ENCODE peak calls at places on chromosomes 7 and 10, in six cellular contexts. One of them, this sample, is unnamed.

GRCh38 chr10:73586583-73586984 is 4.6 kb downstream of the USP54 start:
- DNase-seq in activated naive CD8-positive, alpha-beta T cell treated with anti-CD3 and anti-CD28 coated beads, Interleukin-2, amount 50 U/mL, for 24 hours: no peak
- DNase-seq in uterus: peak
- DNase-seq in fibroblast of the conjunctiva: peak
- DNase-seq in Karpas-422: no peak
- DNase-seq in NCI-H1105: no peak
- DNase-seq in this sample: no peak

GRCh38 chr10:4678023-4678950 is 147.7 kb upstream of the AKR1E2 start:
- DNase-seq in Karpas-422: no peak
- DNase-seq in uterus: peak
- DNase-seq in fibroblast of the conjunctiva: peak
- DNase-seq in activated naive CD8-positive, alpha-beta T cell treated with anti-CD3 and anti-CD28 coated beads, Interleukin-2, amount 50 U/mL, for 24 hours: no peak
- DNase-seq in NCI-H1105: no peak
- DNase-seq in this sample: no peak

GRCh38 chr7:42236266-42237161 is 495 bp downstream of the GLI3 start:
- DNase-seq in Karpas-422: no peak
- DNase-seq in NCI-H1105: no peak
- DNase-seq in activated naive CD8-positive, alpha-beta T cell treated with anti-CD3 and anti-CD28 coated beads, Interleukin-2, amount 50 U/mL, for 24 hours: peak
- DNase-seq in uterus: peak
- DNase-seq in fibroblast of the conjunctiva: peak
- DNase-seq in this sample: no peak

GRCh38 chr7:3453398-3453797 is 152.3 kb downstream of the SDK1 start:
- DNase-seq in activated naive CD8-positive, alpha-beta T cell treated with anti-CD3 and anti-CD28 coated beads, Interleukin-2, amount 50 U/mL, for 24 hours: no peak
- DNase-seq in Karpas-422: no peak
- DNase-seq in fibroblast of the conjunctiva: no peak
- DNase-seq in uterus: no peak
- DNase-seq in NCI-H1105: no peak
- DNase-seq in this sample: no peak

GRCh38 chr7:154827007-154827406 is 175.9 kb downstream of the PAXIP1 start:
- DNase-seq in NCI-H1105: no peak
- DNase-seq in fibroblast of the conjunctiva: no peak
- DNase-seq in activated naive CD8-positive, alpha-beta T cell treated with anti-CD3 and anti-CD28 coated beads, Interleukin-2, amount 50 U/mL, for 24 hours: no peak
- DNase-seq in uterus: no peak
- DNase-seq in Karpas-422: no peak
- DNase-seq in this sample: no peak

GRCh38 chr10:110077436-110078120 is 69.8 kb downstream of the ADD3 start:
- DNase-seq in fibroblast of the conjunctiva: no peak
- DNase-seq in uterus: no peak
- DNase-seq in activated naive CD8-positive, alpha-beta T cell treated with anti-CD3 and anti-CD28 coated beads, Interleukin-2, amount 50 U/mL, for 24 hours: no peak
- DNase-seq in NCI-H1105: no peak
- DNase-seq in Karpas-422: no peak
- DNase-seq in this sample: no peak

GRCh38 chr10:9302142-9302746 is 1247.8 kb downstream of the GATA3 start:
- DNase-seq in activated naive CD8-positive, alpha-beta T cell treated with anti-CD3 and anti-CD28 coated beads, Interleukin-2, amount 50 U/mL, for 24 hours: peak
- DNase-seq in Karpas-422: peak
- DNase-seq in NCI-H1105: peak
- DNase-seq in uterus: no peak
- DNase-seq in fibroblast of the conjunctiva: peak
- DNase-seq in this sample: peak

GRCh38 chr7:135673360-135673706 is 11.0 kb downstream of the STMP1 start:
- DNase-seq in Karpas-422: no peak
- DNase-seq in activated naive CD8-positive, alpha-beta T cell treated with anti-CD3 and anti-CD28 coated beads, Interleukin-2, amount 50 U/mL, for 24 hours: no peak
- DNase-seq in fibroblast of the conjunctiva: no peak
- DNase-seq in uterus: no peak
- DNase-seq in NCI-H1105: no peak
- DNase-seq in this sample: no peak

GRCh38 chr10:50805981-50806622 is 66.4 kb downstream of the ASAH2B start:
- DNase-seq in fibroblast of the conjunctiva: no peak
- DNase-seq in uterus: no peak
- DNase-seq in Karpas-422: no peak
- DNase-seq in NCI-H1105: no peak
- DNase-seq in activated naive CD8-positive, alpha-beta T cell treated with anti-CD3 and anti-CD28 coated beads, Interleukin-2, amount 50 U/mL, for 24 hours: no peak
- DNase-seq in this sample: no peak

GRCh38 chr10:103442031-103442461 is 10.1 kb downstream of the CALHM2 start:
- DNase-seq in fibroblast of the conjunctiva: no peak
- DNase-seq in activated naive CD8-positive, alpha-beta T cell treated with anti-CD3 and anti-CD28 coated beads, Interleukin-2, amount 50 U/mL, for 24 hours: no peak
- DNase-seq in Karpas-422: no peak
- DNase-seq in NCI-H1105: no peak
- DNase-seq in uterus: peak
- DNase-seq in this sample: no peak

GRCh38 chr7:100829150-100829716 is 1.9 kb upstream of the EPHB4 start:
- DNase-seq in NCI-H1105: no peak
- DNase-seq in Karpas-422: no peak
- DNase-seq in fibroblast of the conjunctiva: no peak
- DNase-seq in uterus: peak
- DNase-seq in activated naive CD8-positive, alpha-beta T cell treated with anti-CD3 and anti-CD28 coated beads, Interleukin-2, amount 50 U/mL, for 24 hours: no peak
- DNase-seq in this sample: no peak

GRCh38 chr7:116271161-116271979 is 61.0 kb downstream of the TES start:
- DNase-seq in uterus: no peak
- DNase-seq in fibroblast of the conjunctiva: peak
- DNase-seq in activated naive CD8-positive, alpha-beta T cell treated with anti-CD3 and anti-CD28 coated beads, Interleukin-2, amount 50 U/mL, for 24 hours: no peak
- DNase-seq in Karpas-422: no peak
- DNase-seq in NCI-H1105: no peak
- DNase-seq in this sample: no peak

GRCh38 chr7:38681882-38682281 is 50.7 kb upstream of the AMPH start:
- DNase-seq in fibroblast of the conjunctiva: peak
- DNase-seq in activated naive CD8-positive, alpha-beta T cell treated with anti-CD3 and anti-CD28 coated beads, Interleukin-2, amount 50 U/mL, for 24 hours: no peak
- DNase-seq in NCI-H1105: no peak
- DNase-seq in uterus: no peak
- DNase-seq in Karpas-422: no peak
- DNase-seq in this sample: no peak

GRCh38 chr7:42155836-42156540 is 81.0 kb downstream of the GLI3 start:
- DNase-seq in NCI-H1105: no peak
- DNase-seq in activated naive CD8-positive, alpha-beta T cell treated with anti-CD3 and anti-CD28 coated beads, Interleukin-2, amount 50 U/mL, for 24 hours: no peak
- DNase-seq in uterus: no peak
- DNase-seq in fibroblast of the conjunctiva: no peak
- DNase-seq in Karpas-422: no peak
- DNase-seq in this sample: no peak

GRCh38 chr7:51154201-51154600 is 162.4 kb downstream of the COBL start:
- DNase-seq in Karpas-422: no peak
- DNase-seq in fibroblast of the conjunctiva: no peak
- DNase-seq in NCI-H1105: no peak
- DNase-seq in activated naive CD8-positive, alpha-beta T cell treated with anti-CD3 and anti-CD28 coated beads, Interleukin-2, amount 50 U/mL, for 24 hours: no peak
- DNase-seq in uterus: no peak
- DNase-seq in this sample: no peak

GRCh38 chr10:113538131-113538530 is 14.7 kb upstream of the HABP2 start:
- DNase-seq in Karpas-422: no peak
- DNase-seq in activated naive CD8-positive, alpha-beta T cell treated with anti-CD3 and anti-CD28 coated beads, Interleukin-2, amount 50 U/mL, for 24 hours: no peak
- DNase-seq in uterus: no peak
- DNase-seq in NCI-H1105: no peak
- DNase-seq in fibroblast of the conjunctiva: no peak
- DNase-seq in this sample: no peak

GRCh38 chr10:100065084-100065660 is 16.5 kb downstream of the CPN1 start:
- DNase-seq in Karpas-422: no peak
- DNase-seq in fibroblast of the conjunctiva: no peak
- DNase-seq in activated naive CD8-positive, alpha-beta T cell treated with anti-CD3 and anti-CD28 coated beads, Interleukin-2, amount 50 U/mL, for 24 hours: no peak
- DNase-seq in NCI-H1105: no peak
- DNase-seq in uterus: no peak
- DNase-seq in this sample: no peak

GRCh38 chr7:148939128-148939747 is 55.1 kb upstream of the EZH2 start:
- DNase-seq in NCI-H1105: no peak
- DNase-seq in Karpas-422: no peak
- DNase-seq in activated naive CD8-positive, alpha-beta T cell treated with anti-CD3 and anti-CD28 coated beads, Interleukin-2, amount 50 U/mL, for 24 hours: no peak
- DNase-seq in uterus: no peak
- DNase-seq in fibroblast of the conjunctiva: no peak
- DNase-seq in this sample: peak

GRCh38 chr7:18257711-18258110 is 230.1 kb upstream of the PRPS1L1 start:
- DNase-seq in NCI-H1105: no peak
- DNase-seq in Karpas-422: no peak
- DNase-seq in uterus: peak
- DNase-seq in fibroblast of the conjunctiva: no peak
- DNase-seq in activated naive CD8-positive, alpha-beta T cell treated with anti-CD3 and anti-CD28 coated beads, Interleukin-2, amount 50 U/mL, for 24 hours: no peak
- DNase-seq in this sample: peak

This sample was measured in NAMALWA.